ENCODE peak calls at places on chromosomes 5 and 9, in nine cellular contexts. Q, F, M, D, T, N, O, U and P are unnamed samples.
A peak's percentile ranks its signal among the peaks of the same experiment; 100 is the strongest.

GRCh38 chr9:14097215-14097614 is 216.7 kb downstream of the NFIB start:
- DNase-seq in Q (no peak), F (no peak), M (no peak), D (peak; percentile 25), T (no peak), N (peak; percentile 38), O (peak; percentile 84), U (peak; percentile 31), P (no peak)

GRCh38 chr9:73170185-73170957 is 18.7 kb downstream of the ANXA1 start:
- DNase-seq in Q (no peak), F (no peak), M (no peak), D (no peak), T (no peak), N (no peak), O (no peak), U (no peak), P (no peak)

GRCh38 chr9:99300103-99300439 is 78.0 kb downstream of the SEC61B start:
- DNase-seq in Q (no peak), F (no peak), M (no peak), D (no peak), T (no peak), N (no peak), O (no peak), U (no peak), P (no peak)

GRCh38 chr5:109567374-109568044 is 122.2 kb upstream of the MAN2A1 start:
- DNase-seq in Q (no peak), F (no peak), M (no peak), D (no peak), T (no peak), N (peak; percentile 57), O (peak; percentile 59), U (peak; percentile 93), P (no peak)

GRCh38 chr5:10123254-10123989 is 126.3 kb downstream of the ATPSCKMT start:
- DNase-seq in Q (no peak), F (no peak), M (no peak), D (no peak), T (no peak), N (no peak), O (no peak), U (no peak), P (no peak)

GRCh38 chr5:98248949-98249348 is 524.5 kb upstream of the RGMB start:
- DNase-seq in Q (no peak), F (no peak), M (no peak), D (no peak), T (no peak), N (peak; percentile 42), O (peak; percentile 81), U (peak; percentile 92), P (no peak)

GRCh38 chr5:158410976-158411375 is 552.0 kb upstream of the CLINT1 start:
- DNase-seq in Q (no peak), F (no peak), M (no peak), D (no peak), T (no peak), N (no peak), O (no peak), U (no peak), P (no peak)

GRCh38 chr5:117357886-117358285 is 783.3 kb upstream of the SEMA6A start:
- DNase-seq in Q (no peak), F (no peak), M (no peak), D (no peak), T (no peak), N (peak; percentile 50), O (no peak), U (no peak), P (no peak)